ENCODE peak calls at places on chromosomes 4 and X, in ten cellular contexts. U is MCF 10A; W is cardiac muscle cell; M is type B pancreatic cell; E is kidney epithelial cell; N is CD8-positive, alpha-beta T cell; C is right atrium auricular region; G is body of pancreas; B is neural progenitor cell; L is GM13976. I is an unnamed sample.

GRCh38 chr4:7807351-7807921 is 132.2 kb downstream of the AFAP1 start:
- DNase-seq in U (no peak), W (peak; percentile 83), M (no peak), E (no peak), N (no peak), C (peak; percentile 63), G (no peak), B (no peak), L (no peak), I (no peak)

GRCh38 chr4:154152546-154152945 is 339.1 kb downstream of the DCHS2 start:
- DNase-seq in U (no peak), W (no peak), M (no peak), E (no peak), N (no peak), C (no peak), G (no peak), B (no peak), L (no peak), I (no peak)

GRCh38 chr4:137203601-137204000 is 328.7 kb downstream of the PCDH18 start:
- DNase-seq in U (no peak), W (peak; percentile 28), M (no peak), E (no peak), N (no peak), C (no peak), G (no peak), B (no peak), L (no peak), I (no peak)

GRCh38 chrX:11064851-11065600 is 46.1 kb upstream of the HCCS start:
- DNase-seq in U (peak; percentile 33), W (peak; percentile 82), M (no peak), E (peak; percentile 7), N (no peak), C (no peak), G (no peak), B (no peak), L (no peak), I (no peak)

GRCh38 chr4:1362521-1362920 is 15.5 kb downstream of the UVSSA start:
- DNase-seq in U (no peak), W (no peak), M (no peak), E (no peak), N (no peak), C (no peak), G (no peak), B (no peak), L (no peak), I (no peak)

GRCh38 chrX:129318375-129318774 is 204.9 kb downstream of the SMARCA1 start:
- DNase-seq in U (peak; percentile 45), W (peak; percentile 32), M (no peak), E (no peak), N (no peak), C (no peak), G (no peak), B (no peak), L (peak; percentile 1), I (peak; percentile 3)

GRCh38 chr4:6071959-6072720 is 53.9 kb upstream of the C4orf50 start:
- DNase-seq in U (no peak), W (no peak), M (no peak), E (no peak), N (no peak), C (no peak), G (peak; percentile 61), B (no peak), L (no peak), I (no peak)

GRCh38 chrX:63922221-63922620 is 137.2 kb upstream of the ARHGEF9 start:
- DNase-seq in U (peak; percentile 38), W (no peak), M (no peak), E (no peak), N (no peak), C (no peak), G (no peak), B (no peak), L (no peak), I (no peak)

GRCh38 chr4:79578613-79579012 is 170.6 kb upstream of the GK2 start:
- DNase-seq in U (no peak), W (no peak), M (no peak), E (no peak), N (no peak), C (no peak), G (no peak), B (no peak), L (no peak), I (no peak)

GRCh38 chr4:123397276-123398150 is 918 bp downstream of the SPRY1 start:
- DNase-seq in U (peak; percentile 69), W (peak; percentile 78), M (peak; percentile 71), E (no peak), N (peak; percentile 56), C (no peak), G (peak; percentile 80), B (peak; percentile 88), L (peak; percentile 48), I (peak; percentile 44)

GRCh38 chr4:38783109-38783460 is 295 bp upstream of the TLR10 start:
- DNase-seq in U (no peak), W (no peak), M (no peak), E (no peak), N (no peak), C (no peak), G (no peak), B (no peak), L (no peak), I (no peak)
- TF ChIP-seq CTCF in U (no peak), W (no peak), M (peak; percentile 8), E (no peak), N (peak; percentile 40), C (no peak), G (no peak), B (no peak), L (no peak), I (no peak)

GRCh38 chr4:172546782-172547181 is 621.8 kb upstream of the GALNT7 start:
- DNase-seq in U (no peak), W (no peak), M (no peak), E (no peak), N (no peak), C (no peak), G (no peak), B (no peak), L (no peak), I (no peak)

GRCh38 chr4:172547724-172548123 is 620.9 kb upstream of the GALNT7 start:
- DNase-seq in U (no peak), W (no peak), M (no peak), E (no peak), N (no peak), C (no peak), G (no peak), B (no peak), L (no peak), I (no peak)

GRCh38 chr4:172543249-172543648 is 625.4 kb upstream of the GALNT7 start:
- DNase-seq in U (no peak), W (no peak), M (no peak), E (no peak), N (no peak), C (no peak), G (no peak), B (peak; percentile 8), L (no peak), I (no peak)
- TF ChIP-seq CTCF in U (no peak), W (no peak), M (no peak), E (no peak), N (no peak), C (no peak), G (no peak), B (peak; percentile 39), L (no peak), I (no peak)

DNA sequence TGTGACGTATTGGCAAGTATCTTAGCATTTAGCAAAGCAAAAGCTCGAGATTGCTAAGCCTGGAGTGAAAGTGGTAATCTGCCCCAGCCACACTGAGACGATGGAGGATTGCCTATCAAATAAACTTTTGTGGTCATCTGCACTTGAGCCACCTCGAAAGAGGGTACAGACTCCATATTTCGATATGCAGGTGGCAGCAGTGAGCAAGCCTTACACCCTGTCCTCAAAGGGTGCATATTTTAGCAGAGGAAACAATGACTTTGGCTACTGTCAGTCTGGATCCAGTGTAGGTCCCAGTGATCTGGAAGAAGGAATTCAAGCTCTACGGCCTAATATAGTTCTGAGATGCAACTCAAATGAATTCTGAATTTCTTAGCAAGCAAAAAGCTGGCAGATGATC is 153.9 kb downstream of the ATG4A start:
- DNase-seq in U (peak; percentile 13), W (no peak), M (no peak), E (no peak), N (no peak), C (no peak), G (no peak), B (no peak), L (no peak), I (no peak)
- TF ChIP-seq CTCF in U (no peak), W (no peak), M (peak; percentile 17), E (no peak), N (no peak), C (no peak), G (no peak), B (no peak), L (no peak), I (peak; percentile 4)

GRCh38 chr4:85821688-85822087 is 346.7 kb downstream of the ARHGAP24 start:
- DNase-seq in U (no peak), W (no peak), M (no peak), E (no peak), N (no peak), C (no peak), G (no peak), B (no peak), L (no peak), I (no peak)

GRCh38 chr4:85824166-85824945 is 349.4 kb downstream of the ARHGAP24 start:
- DNase-seq in U (no peak), W (no peak), M (no peak), E (no peak), N (no peak), C (no peak), G (no peak), B (no peak), L (no peak), I (no peak)

GRCh38 chr4:85815796-85816459 is 341.0 kb downstream of the ARHGAP24 start:
- DNase-seq in U (no peak), W (no peak), M (no peak), E (no peak), N (no peak), C (no peak), G (no peak), B (no peak), L (no peak), I (no peak)

GRCh38 chr4:85823295-85823694 is 348.3 kb downstream of the ARHGAP24 start:
- DNase-seq in U (peak; percentile 19), W (peak; percentile 45), M (no peak), E (no peak), N (no peak), C (no peak), G (no peak), B (no peak), L (no peak), I (no peak)

DNA sequence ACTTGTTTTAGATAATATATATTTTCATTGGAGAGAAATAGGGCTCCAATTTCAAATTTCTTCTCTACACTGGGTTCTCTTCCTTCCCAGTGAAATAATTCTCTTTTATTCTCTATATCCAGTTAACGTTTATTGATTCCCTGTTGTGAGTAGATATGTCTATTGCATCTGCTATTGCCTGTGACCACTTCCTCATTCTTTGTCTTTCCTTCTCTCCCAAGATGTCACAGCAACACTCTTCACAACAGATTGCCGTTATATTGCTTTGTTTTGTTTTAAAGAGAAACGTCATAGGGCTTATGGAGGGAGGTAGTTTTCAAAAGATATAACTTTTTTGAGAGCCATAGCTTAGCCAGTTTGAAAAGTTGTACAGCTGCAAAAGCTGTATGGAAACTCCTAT is 343.8 kb downstream of the ARHGAP24 start:
- DNase-seq in U (no peak), W (no peak), M (no peak), E (no peak), N (no peak), C (no peak), G (no peak), B (no peak), L (no peak), I (no peak)
- TF ChIP-seq CTCF in U (no peak), W (no peak), M (no peak), E (no peak), N (no peak), C (no peak), G (no peak), B (no peak), L (no peak), I (no peak)